ENCODE peak calls at places on chromosomes 7 and 10, in eight cellular contexts. I is body of pancreas; W is psoas muscle; A is retina; O is HEK293T; X is NCI-H1436 treated with DMSO at 0.1 percent for 48 hours; U is activated T-helper 2 cell treated with anti-CD3 and anti-CD28 coated beads, Interferon-gamma antibody, Interleukin-2, Interleukin-4, amounts not matched to agents 10 μg/mL and 5 μg/mL and 100 μg/mL, durations not matched to agents 14 hours and 24 hours and 36 hours; E is 8988T. Y is an unnamed sample.

GRCh38 chr7:132171130-132171576 is 405.1 kb downstream of the PLXNA4 start:
- DNase-seq in O (no peak), W (no peak), U (no peak), E (no peak), I (no peak), X (no peak), A (no peak), Y (no peak)

GRCh38 chr7:47291461-47292051 is 290.4 kb downstream of the TNS3 start:
- DNase-seq in W (no peak), U (no peak), O (no peak), E (no peak), I (no peak), A (no peak), X (no peak), Y (peak)

GRCh38 chr7:35648367-35648766 is 46.6 kb downstream of the HERPUD2 start:
- DNase-seq in X (no peak), O (no peak), U (no peak), E (no peak), W (no peak), A (no peak), I (no peak), Y (no peak)

GRCh38 chr7:38413784-38414183 is 140.3 kb upstream of the TARP start:
- DNase-seq in I (no peak), O (no peak), W (no peak), X (no peak), E (no peak), A (no peak), U (peak), Y (no peak)

GRCh38 chr10:84254552-84255137 is 9.8 kb downstream of the RGR start:
- DNase-seq in U (no peak), A (no peak), W (no peak), X (no peak), O (no peak), I (no peak), E (no peak), Y (no peak)

GRCh38 chr10:91713471-91714072 is 80.7 kb upstream of the PPP1R3C start:
- DNase-seq in E (no peak), U (no peak), I (no peak), W (no peak), O (no peak), A (no peak), X (no peak), Y (no peak)

GRCh38 chr10:48733329-48733728 is 48.7 kb downstream of the WDFY4 start:
- DNase-seq in I (no peak), W (no peak), A (no peak), X (no peak), O (no peak), U (no peak), E (no peak), Y (no peak)

GRCh38 chr10:62651341-62651740 is 153.2 kb upstream of the ADO start:
- DNase-seq in A (no peak), U (no peak), X (no peak), E (no peak), O (no peak), I (no peak), W (no peak), Y (no peak)

GRCh38 chr7:111137296-111138195 is 46.6 kb downstream of the LRRN3 start:
- DNase-seq in E (no peak), A (no peak), O (no peak), W (no peak), U (peak), X (no peak), I (no peak), Y (no peak)

GRCh38 chr10:29680091-29680490 is 45.3 kb upstream of the SVIL start:
- DNase-seq in E (no peak), I (no peak), A (no peak), X (no peak), U (no peak), W (no peak), O (no peak), Y (no peak)

GRCh38 chr10:6226216-6226615 is 23.5 kb downstream of the PFKFB3 start:
- DNase-seq in A (no peak), W (no peak), X (no peak), E (no peak), O (no peak), I (no peak), U (no peak), Y (no peak)

GRCh38 chr10:132617781-132618052 is 80.1 kb downstream of the INPP5A start:
- DNase-seq in O (no peak), U (no peak), W (no peak), I (no peak), E (no peak), A (no peak), X (no peak), Y (no peak)